ENCODE peak calls at places on chromosomes 13 and 19, in four cellular contexts. L is amygdala; A is neuronal stem cell; C is stimulated activated CD8-positive, alpha-beta memory T cell treated with anti-CD3 and anti-CD28 coated beads, Interleukin-7, amount 100 ng/mL, for 48 hours. P is an unnamed sample.

GRCh38 chr13:30607908-30608307 is 9.8 kb upstream of the USPL1 start:
- DNase-seq in L (no peak), A (no peak), C (peak), P (no peak)

GRCh38 chr13:33931397-33931987 is 113.5 kb downstream of the RFC3 start:
- DNase-seq in L (no peak), A (peak), C (no peak), P (peak)

GRCh38 chr13:73230714-73231113 is 171.9 kb downstream of the KLF5 start:
- DNase-seq in L (no peak), A (no peak), C (no peak), P (no peak)

GRCh38 chr13:42973581-42973980 is 18.5 kb downstream of the EPSTI1 start:
- DNase-seq in L (no peak), A (no peak), C (no peak), P (no peak)

GRCh38 chr13:85230754-85231153 is 568.5 kb downstream of the SLITRK6 start:
- DNase-seq in L (no peak), A (no peak), C (no peak), P (no peak)

GRCh38 chr13:47038196-47038595 is 141.3 kb upstream of the HTR2A start:
- DNase-seq in L (no peak), A (no peak), C (no peak), P (no peak)

GRCh38 chr13:80338781-80339577 is 1.9 kb downstream of the SPRY2 start:
- DNase-seq in L (peak), A (peak), C (no peak), P (peak)

GRCh38 chr19:48656840-48657474 is 11.0 kb upstream of the CA11 start:
- DNase-seq in L (no peak), A (no peak), C (no peak), P (peak)

GRCh38 chr19:35114656-35115537 is 726 bp upstream of the FXYD3 start:
- DNase-seq in L (peak), A (peak), C (peak), P (peak)

GRCh38 chr19:4164262-4164661 is 10.8 kb downstream of the CREB3L3 start:
- DNase-seq in L (no peak), A (no peak), C (no peak), P (no peak)

P was measured in tibial nerve.